ENCODE peak calls at places on chromosomes 6 and 20, in eight cellular contexts. M is left ventricle myocardium inferior; O is cardiac muscle cell; Z is body of pancreas; E is WERI-Rb-1; P is RWPE2; Y is effector memory CD4-positive, alpha-beta T cell; G is heart right ventricle. I is an unnamed sample.

GRCh38 chr6:116500969-116501433 is 10.4 kb upstream of the CALHM5 start:
- DNase-seq in M (no peak), O (peak; percentile 21), E (no peak), Y (no peak), P (no peak), Z (no peak), G (no peak), I (no peak)

GRCh38 chr20:9054176-9054575 is 14.7 kb upstream of the PLCB4 start:
- DNase-seq in P (no peak), M (no peak), E (no peak), O (no peak), Y (no peak), G (no peak), Z (no peak), I (no peak)

GRCh38 chr6:134081506-134081905 is 29.1 kb upstream of the SLC2A12 start:
- DNase-seq in G (no peak), E (no peak), Z (no peak), O (no peak), P (no peak), Y (no peak), M (no peak), I (no peak)

GRCh38 chr6:18395177-18395850 is 8.2 kb downstream of the RNF144B start:
- DNase-seq in P (no peak), O (no peak), M (no peak), E (no peak), Z (no peak), G (no peak), Y (no peak), I (no peak)

GRCh38 chr20:10236540-10237533 is 18.2 kb downstream of the SNAP25 start:
- DNase-seq in M (no peak), Y (no peak), O (no peak), G (no peak), Z (no peak), E (peak; percentile 78), P (no peak), I (no peak)

GRCh38 chr6:37258716-37259115 is 772 bp upstream of the TMEM217 start:
- DNase-seq in Y (no peak), P (no peak), E (no peak), G (no peak), O (no peak), M (no peak), Z (no peak), I (no peak)

GRCh38 chr6:37460805-37461204 is 27.8 kb downstream of the CMTR1 start:
- DNase-seq in Z (no peak), Y (no peak), M (no peak), P (no peak), G (no peak), O (no peak), E (no peak), I (no peak)

GRCh38 chr20:10609276-10609675 is 64.5 kb downstream of the JAG1 start:
- DNase-seq in O (peak; percentile 90), G (peak; percentile 71), P (no peak), M (peak; percentile 64), Y (no peak), E (no peak), Z (peak; percentile 30), I (no peak)

GRCh38 chr20:52303281-52303950 is 111.8 kb upstream of the ZFP64 start:
- DNase-seq in O (no peak), M (no peak), E (peak; percentile 11), Z (no peak), Y (no peak), P (no peak), G (no peak), I (no peak)

GRCh38 chr6:44472250-44472945 is 84.9 kb downstream of the CDC5L start:
- DNase-seq in E (no peak), O (no peak), M (no peak), Y (no peak), Z (no peak), G (no peak), P (no peak), I (no peak)

GRCh38 chr6:124677874-124678273 is 284.4 kb upstream of the RNF217 start:
- DNase-seq in Y (no peak), Z (no peak), O (no peak), M (no peak), E (no peak), G (no peak), P (no peak), I (no peak)

GRCh38 chr6:43391448-43392031 is 22.1 kb upstream of the ZNF318 start:
- DNase-seq in Y (peak; percentile 66), Z (no peak), E (no peak), G (no peak), P (no peak), O (no peak), M (no peak), I (no peak)

GRCh38 chr6:332671-333070 is 40.4 kb downstream of the DUSP22 start:
- DNase-seq in M (no peak), G (no peak), P (no peak), O (peak; percentile 83), E (no peak), Z (no peak), Y (no peak), I (no peak)

GRCh38 chr6:125773387-125774341 is 17.1 kb upstream of the NCOA7 start:
- DNase-seq in M (no peak), P (no peak), Z (no peak), O (no peak), E (no peak), Y (no peak), G (no peak), I (no peak)

GRCh38 chr6:52076791-52077179 is 10.6 kb downstream of the PKHD1 start:
- DNase-seq in E (no peak), Z (no peak), P (no peak), Y (no peak), M (no peak), O (no peak), G (no peak), I (no peak)

GRCh38 chr6:137588472-137588871 is 94.3 kb upstream of the OLIG3 start:
- DNase-seq in O (no peak), E (no peak), M (no peak), Y (no peak), G (no peak), Z (no peak), P (no peak), I (no peak)

GRCh38 chr6:27867941-27868705 is 44.1 kb downstream of the OR2B2 start:
- DNase-seq in E (no peak), Z (no peak), P (no peak), O (peak; percentile 19), Y (no peak), M (no peak), G (no peak), I (no peak)
- H3K27ac ChIP-seq in E (no peak overlapping the region), Z (no peak overlapping the region), P (peak overlapping the region; percentile 92), O (no peak overlapping the region), Y (no peak overlapping the region), M (no peak overlapping the region), G (no peak overlapping the region), I (no peak overlapping the region)

GRCh38 chr20:48603819-48604405 is 223.9 kb downstream of the PREX1 start:
- DNase-seq in E (peak; percentile 1), M (no peak), G (no peak), P (peak; percentile 78), O (no peak), Z (no peak), Y (no peak), I (no peak)
- H3K27me3 ChIP-seq in E (no peaks in the 10 kb centered on the region), M (peaks cover 28% of the 10 kb centered on the region), G (peaks cover 24% of the 10 kb centered on the region), P (peaks cover 6% of the 10 kb centered on the region), O (no peaks in the 10 kb centered on the region), Z (no peaks in the 10 kb centered on the region), Y (no peaks in the 10 kb centered on the region), I (no peaks in the 10 kb centered on the region)

GRCh38 chr20:32230707-32231106 is 23.0 kb downstream of the POFUT1 start:
- DNase-seq in E (no peak), Y (no peak), G (no peak), M (no peak), P (no peak), O (no peak), Z (no peak), I (no peak)
- H3K36me3 ChIP-seq in E (peaks cover 55% of the 10 kb centered on the region), Y (peaks cover 35% of the 10 kb centered on the region), G (peaks cover 40% of the 10 kb centered on the region), M (peaks cover 65% of the 10 kb centered on the region), P (peaks cover 93% of the 10 kb centered on the region), O (peaks cover 27% of the 10 kb centered on the region), Z (peaks cover 5% of the 10 kb centered on the region), I (peaks cover 73% of the 10 kb centered on the region)

GRCh38 chr6:31005249-31006020 is 4.8 kb upstream of the MUC22 start:
- DNase-seq in Y (no peak), P (no peak), O (no peak), Z (no peak), E (no peak), M (peak; percentile 36), G (peak; percentile 43), I (no peak)
- H3K27ac ChIP-seq in Y (no peak overlapping the region), P (no peak overlapping the region), O (peak overlapping the region; percentile 31), Z (no peak overlapping the region), E (no peak overlapping the region), M (peak overlapping the region; percentile 75), G (peak overlapping the region; percentile 42), I (no peak overlapping the region)

DNA sequence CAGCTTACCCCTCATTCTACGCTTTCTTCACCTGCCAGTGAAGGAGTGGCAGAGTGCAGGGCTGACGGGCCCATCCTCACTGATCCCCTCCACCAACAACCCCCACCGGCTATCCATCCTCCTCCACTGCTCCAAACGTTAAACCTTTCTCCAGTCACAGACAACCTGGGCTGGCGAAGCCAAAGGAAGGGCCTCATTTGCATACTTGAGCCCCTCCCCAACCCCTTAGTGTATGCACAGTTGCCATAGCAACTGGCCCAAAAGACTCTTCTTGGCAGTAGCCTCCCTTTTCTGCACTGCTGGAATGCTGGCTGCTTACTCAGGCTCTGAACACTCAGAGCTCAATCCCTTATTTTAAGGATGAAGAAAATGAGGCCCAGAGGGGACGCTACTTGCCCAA is 130.3 kb downstream of the GRM4 start:
- DNase-seq in O (peak; percentile 8), P (no peak), Y (no peak), M (no peak), Z (no peak), G (no peak), E (no peak), I (no peak)
- H3K27me3 ChIP-seq in O (no peaks in the 10 kb centered on the region), P (no peaks in the 10 kb centered on the region), Y (no peaks in the 10 kb centered on the region), M (peaks cover 90% of the 10 kb centered on the region), Z (no peaks in the 10 kb centered on the region), G (peaks cover 24% of the 10 kb centered on the region), E (no peaks in the 10 kb centered on the region), I (no peaks in the 10 kb centered on the region)

GRCh38 chr20:53575481-53576194 is 18.0 kb downstream of the ZNF217 start:
- DNase-seq in M (no peak), Z (no peak), P (no peak), O (no peak), G (no peak), Y (no peak), E (no peak), I (no peak)
- H3K36me3 ChIP-seq in M (peaks cover 73% of the 10 kb centered on the region), Z (peaks cover 12% of the 10 kb centered on the region), P (peaks cover 98% of the 10 kb centered on the region), O (peaks cover 61% of the 10 kb centered on the region), G (peaks cover 37% of the 10 kb centered on the region), Y (peaks cover 57% of the 10 kb centered on the region), E (peaks cover 48% of the 10 kb centered on the region), I (peaks cover 21% of the 10 kb centered on the region)

DNA sequence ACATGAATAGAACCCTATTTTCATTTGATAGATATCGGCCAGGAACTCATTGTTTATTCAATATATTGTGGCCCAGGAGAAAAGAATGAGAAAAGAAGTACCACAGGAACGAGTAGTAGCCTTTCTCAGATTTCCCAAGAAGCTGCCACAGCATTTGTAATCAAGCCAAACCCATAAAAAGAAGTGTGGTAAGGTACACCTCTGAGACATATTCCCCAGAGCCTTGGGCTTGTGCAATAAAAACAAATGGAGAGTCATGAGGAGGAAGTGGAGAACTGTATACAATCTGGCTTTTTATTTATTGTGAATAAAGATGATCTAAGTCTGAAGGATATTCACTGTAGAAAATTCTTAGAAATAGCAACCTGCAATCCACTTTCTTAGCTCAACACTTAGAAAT is 36.7 kb downstream of the KIF6 start:
- DNase-seq in O (peak; percentile 75), Z (no peak), Y (no peak), P (no peak), M (no peak), E (no peak), G (no peak), I (no peak)
- H3K27ac ChIP-seq in O (no peak overlapping the region), Z (no peak overlapping the region), Y (no peak overlapping the region), P (no peak overlapping the region), M (no peak overlapping the region), E (no peak overlapping the region), G (no peak overlapping the region), I (no peak overlapping the region)